ENCODE peak calls at places on chromosomes 5 and 9, in ten cellular contexts. H is esophagus squamous epithelium, O is endothelial cell of umbilical vein, B is HepG2, M is uterus, U is right lobe of liver, Y is ovary, A is transverse colon, Z is adrenal gland, D is HCT116. L is an unnamed sample.

GRCh38 chr5:32562056-32562455 is 23.3 kb upstream of the SUB1 start:
- DNase-seq in H (no peak), O (no peak), B (no peak), M (no peak), U (no peak), Y (no peak), A (no peak), Z (no peak), D (no peak), L (no peak)

GRCh38 chr5:32498484-32498883 is 53.9 kb upstream of the ZFR start:
- DNase-seq in H (no peak), O (no peak), B (no peak), M (no peak), U (no peak), Y (no peak), A (no peak), Z (no peak), D (no peak), L (no peak)

GRCh38 chr5:76547242-76547890 is 75.8 kb downstream of the F2RL2 start:
- DNase-seq in H (no peak), O (no peak), B (no peak), M (no peak), U (no peak), Y (no peak), A (no peak), Z (no peak), D (no peak), L (no peak)

GRCh38 chr9:77841739-77842386 is 189.7 kb downstream of the GNAQ start:
- DNase-seq in H (no peak), O (peak), B (no peak), M (no peak), U (no peak), Y (no peak), A (no peak), Z (no peak), D (no peak), L (no peak)

GRCh38 chr9:127506117-127506813 is 55.0 kb downstream of the LRSAM1 start:
- DNase-seq in H (no peak), O (no peak), B (no peak), M (no peak), U (no peak), Y (no peak), A (no peak), Z (no peak), D (no peak), L (no peak)

GRCh38 chr5:176631383-176631970 is 1.0 kb downstream of the EIF4E1B start:
- DNase-seq in H (no peak), O (no peak), B (no peak), M (no peak), U (no peak), Y (no peak), A (no peak), Z (no peak), D (no peak), L (no peak)

GRCh38 chr9:90915693-90916092 is 114.1 kb downstream of the SYK start:
- DNase-seq in H (no peak), O (no peak), B (no peak), M (peak), U (no peak), Y (no peak), A (peak), Z (no peak), D (no peak), L (peak)

GRCh38 chr9:94920439-94920951 is 194.0 kb downstream of the AOPEP start:
- DNase-seq in H (no peak), O (no peak), B (no peak), M (peak), U (no peak), Y (peak), A (peak), Z (peak), D (no peak), L (peak)

GRCh38 chr9:93268551-93269314 is 84.8 kb downstream of the WNK2 start:
- DNase-seq in H (no peak), O (no peak), B (no peak), M (no peak), U (no peak), Y (peak), A (peak), Z (peak), D (no peak), L (no peak)

GRCh38 chr9:135990468-135991429 is 29.6 kb upstream of the UBAC1 start:
- DNase-seq in H (peak), O (peak), B (peak), M (peak), U (no peak), Y (peak), A (peak), Z (no peak), D (peak), L (peak)

GRCh38 chr5:88660947-88661869 is 221.8 kb downstream of the MEF2C start:
- DNase-seq in H (no peak), O (peak), B (no peak), M (peak), U (peak), Y (peak), A (peak), Z (peak), D (peak), L (peak)

GRCh38 chr9:127225747-127226646 is 38.6 kb upstream of the GARNL3 start:
- DNase-seq in H (no peak), O (no peak), B (no peak), M (peak), U (no peak), Y (peak), A (no peak), Z (peak), D (no peak), L (peak)

GRCh38 chr9:73583590-73583989 is 431.9 kb downstream of the ANXA1 start:
- DNase-seq in H (no peak), O (no peak), B (no peak), M (no peak), U (no peak), Y (no peak), A (no peak), Z (no peak), D (no peak), L (no peak)

GRCh38 chr9:35756275-35756742 is 2.2 kb upstream of the MSMP start:
- DNase-seq in H (no peak), O (no peak), B (no peak), M (no peak), U (peak), Y (peak), A (peak), Z (peak), D (peak), L (no peak)

GRCh38 chr5:40603378-40603777 is 76.3 kb upstream of the PTGER4 start:
- DNase-seq in H (no peak), O (peak), B (no peak), M (no peak), U (no peak), Y (no peak), A (no peak), Z (no peak), D (no peak), L (no peak)

GRCh38 chr5:147055850-147056523 is 177.4 kb upstream of the PPP2R2B start:
- DNase-seq in H (no peak), O (no peak), B (no peak), M (no peak), U (no peak), Y (no peak), A (no peak), Z (peak), D (no peak), L (no peak)

GRCh38 chr5:135245521-135246499 is 153.2 kb downstream of the MACROH2A1 start:
- DNase-seq in H (no peak), O (peak), B (no peak), M (peak), U (no peak), Y (no peak), A (no peak), Z (peak), D (no peak), L (no peak)

GRCh38 chr5:140966293-140967225 is at the start of gene PCDHAC2:
- DNase-seq in H (no peak), O (peak), B (no peak), M (peak), U (peak), Y (peak), A (no peak), Z (peak), D (peak), L (peak)

GRCh38 chr9:88766778-88767503 is 224.3 kb upstream of the S1PR3 start:
- DNase-seq in H (no peak), O (no peak), B (no peak), M (no peak), U (no peak), Y (no peak), A (no peak), Z (no peak), D (no peak), L (no peak)

GRCh38 chr9:125785187-125785840 is 38.1 kb downstream of the PBX3 start:
- DNase-seq in H (no peak), O (peak), B (peak), M (no peak), U (no peak), Y (no peak), A (no peak), Z (no peak), D (no peak), L (no peak)

GRCh38 chr5:55624841-55625602 is 87.1 kb downstream of the SLC38A9 start:
- DNase-seq in H (no peak), O (no peak), B (no peak), M (no peak), U (no peak), Y (no peak), A (no peak), Z (no peak), D (no peak), L (no peak)

GRCh38 chr9:110528645-110529044 is 50.9 kb downstream of the SVEP1 start:
- DNase-seq in H (no peak), O (no peak), B (no peak), M (no peak), U (no peak), Y (no peak), A (no peak), Z (no peak), D (no peak), L (no peak)

GRCh38 chr9:77403244-77403643 is 225.9 kb downstream of the VPS13A start:
- DNase-seq in H (no peak), O (no peak), B (no peak), M (no peak), U (no peak), Y (no peak), A (no peak), Z (no peak), D (no peak), L (no peak)

GRCh38 chr9:16343249-16344237 is 526.9 kb downstream of the BNC2 start:
- DNase-seq in H (no peak), O (no peak), B (no peak), M (no peak), U (no peak), Y (peak), A (no peak), Z (no peak), D (no peak), L (no peak)

GRCh38 chr5:172740483-172741205 is 30.4 kb downstream of the DUSP1 start:
- DNase-seq in H (no peak), O (no peak), B (no peak), M (peak), U (no peak), Y (peak), A (peak), Z (peak), D (no peak), L (peak)

GRCh38 chr5:77308154-77308960 is 97.9 kb downstream of the PDE8B start:
- DNase-seq in H (no peak), O (no peak), B (no peak), M (no peak), U (no peak), Y (no peak), A (no peak), Z (no peak), D (no peak), L (no peak)

GRCh38 chr5:151107738-151108520 is 27.1 kb upstream of the TNIP1 start:
- DNase-seq in H (no peak), O (no peak), B (no peak), M (no peak), U (peak), Y (no peak), A (peak), Z (no peak), D (no peak), L (no peak)

GRCh38 chr9:34510032-34510431 is 12.8 kb downstream of the ENHO start:
- DNase-seq in H (no peak), O (no peak), B (no peak), M (no peak), U (no peak), Y (no peak), A (no peak), Z (peak), D (no peak), L (no peak)

GRCh38 chr5:160496784-160497183 is 75.1 kb downstream of the PTTG1 start:
- DNase-seq in H (no peak), O (no peak), B (no peak), M (no peak), U (no peak), Y (no peak), A (no peak), Z (no peak), D (no peak), L (no peak)

GRCh38 chr9:27118916-27119315 is 9.9 kb downstream of the TEK start:
- DNase-seq in H (no peak), O (peak), B (no peak), M (no peak), U (no peak), Y (no peak), A (no peak), Z (no peak), D (no peak), L (no peak)

GRCh38 chr5:67659288-67659687 is 462.7 kb upstream of the CD180 start:
- DNase-seq in H (no peak), O (no peak), B (no peak), M (no peak), U (no peak), Y (no peak), A (no peak), Z (no peak), D (no peak), L (no peak)

GRCh38 chr5:109345699-109346098 is 64.1 kb downstream of the PJA2 start:
- DNase-seq in H (no peak), O (no peak), B (no peak), M (no peak), U (no peak), Y (no peak), A (no peak), Z (no peak), D (no peak), L (no peak)

GRCh38 chr5:168528521-168529360 is at the start of gene FBLL1:
- DNase-seq in H (no peak), O (peak), B (peak), M (no peak), U (no peak), Y (peak), A (no peak), Z (peak), D (no peak), L (no peak)

DNA sequence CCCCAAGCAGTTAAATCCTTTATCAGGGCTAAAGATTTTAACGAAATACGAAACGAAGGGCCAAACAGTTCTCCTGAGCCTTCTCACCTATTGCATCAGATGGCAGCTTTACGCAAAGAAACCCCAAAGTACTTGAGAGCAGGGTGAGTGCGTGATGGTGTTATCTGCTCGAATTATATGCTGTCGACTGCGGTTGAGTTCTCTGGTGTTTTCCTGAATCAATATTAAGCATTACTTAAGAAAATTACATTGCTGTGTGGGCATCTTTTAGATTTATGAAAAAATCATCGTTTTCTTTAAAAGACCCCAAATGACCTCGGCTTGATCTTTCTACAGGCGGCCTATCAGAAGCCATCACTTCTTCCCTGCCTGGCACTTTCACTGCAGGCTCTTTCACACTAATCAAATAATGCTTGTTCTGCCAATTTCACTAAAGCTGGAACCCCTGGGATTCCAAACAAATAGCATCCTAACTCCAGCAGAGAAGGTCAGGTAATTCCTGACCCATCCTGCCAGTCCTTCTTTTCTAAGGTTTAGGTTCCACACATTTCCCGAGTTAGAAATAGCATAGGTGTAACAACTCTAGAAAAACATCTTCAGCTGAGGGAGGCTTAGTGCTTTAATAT is 1.7 kb downstream of the UBE2QL1 start:
- DNase-seq in H (no peak), O (no peak), B (no peak), M (no peak), U (no peak), Y (no peak), A (no peak), Z (no peak), D (no peak), L (no peak)
- TF ChIP-seq POLR2A in H (no peak), O (no peak), B (no peak), M (no peak), U (no peak), Y (no peak), A (no peak), Z (no peak), D (no peak), L (no peak)

DNA sequence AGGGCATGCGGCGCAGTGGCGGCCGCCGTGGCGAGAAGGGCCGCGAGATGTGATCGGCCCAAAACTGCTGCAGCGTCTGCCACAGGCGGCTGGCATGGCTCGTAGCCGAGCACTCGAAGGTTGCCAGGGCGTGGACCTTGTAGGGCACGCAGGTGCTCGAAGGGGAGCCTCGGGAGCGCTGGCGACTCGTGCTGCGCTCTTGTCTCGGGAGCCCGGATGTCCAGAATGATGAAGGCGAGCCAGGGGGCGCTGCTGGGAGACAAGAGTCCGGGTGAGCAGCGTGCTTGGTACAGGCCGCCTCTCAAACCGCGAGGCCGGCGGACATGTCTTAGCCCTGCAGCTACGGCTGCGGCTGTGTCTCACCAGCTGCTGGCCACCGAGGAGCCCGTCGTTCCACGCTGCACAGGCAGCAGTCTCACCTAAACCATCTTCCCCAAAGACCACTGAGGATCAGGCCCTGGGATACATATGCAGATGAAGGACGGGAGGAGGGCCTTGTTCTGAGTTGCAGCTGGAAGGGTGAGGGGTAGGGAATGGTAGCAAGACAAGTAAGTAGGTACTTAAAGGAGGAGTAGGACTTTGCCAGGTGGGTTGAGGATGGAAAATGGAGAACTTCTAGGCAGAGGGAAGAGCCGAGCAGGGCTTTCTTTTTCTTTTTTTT is 1.7 kb downstream of the CBY3 start:
- DNase-seq in H (peak), O (peak), B (no peak), M (peak), U (peak), Y (peak), A (peak), Z (peak), D (no peak), L (no peak)
- TF ChIP-seq POLR2A in H (no peak), O (no peak), B (no peak), M (no peak), U (no peak), Y (no peak), A (no peak), Z (no peak), D (no peak), L (no peak)

GRCh38 chr5:132294728-132295504 is 722 bp downstream of the SLC22A4 start:
- DNase-seq in H (peak), O (peak), B (no peak), M (peak), U (peak), Y (peak), A (peak), Z (peak), D (peak), L (peak)
- TF ChIP-seq POLR2A in H (no peak), O (peak), B (no peak), M (peak), U (peak), Y (no peak), A (peak), Z (peak), D (no peak), L (peak)

DNA sequence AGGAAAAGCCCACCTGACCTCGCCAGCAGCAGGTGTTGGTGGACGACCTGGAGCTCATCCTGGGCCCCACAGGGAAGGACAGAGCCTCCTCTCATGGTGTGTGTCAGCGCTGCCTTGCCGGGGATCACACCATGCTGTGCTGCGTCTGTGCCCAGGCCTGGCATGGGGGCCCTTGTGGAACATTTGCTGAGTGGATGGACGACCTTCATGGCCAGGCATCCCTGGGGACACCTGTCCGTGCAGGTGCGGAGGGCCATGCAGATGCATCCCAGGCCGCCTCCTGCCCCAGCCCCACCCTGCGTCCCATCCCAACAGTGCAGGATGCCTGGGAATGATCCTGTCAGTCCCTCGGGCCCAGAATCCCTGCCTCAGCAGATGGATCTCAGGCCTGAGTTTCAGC is 73.8 kb downstream of the NEK6 start:
- DNase-seq in H (no peak), O (no peak), B (no peak), M (no peak), U (no peak), Y (no peak), A (no peak), Z (no peak), D (no peak), L (no peak)
- TF ChIP-seq POLR2A in H (no peak), O (peak), B (no peak), M (no peak), U (no peak), Y (no peak), A (no peak), Z (no peak), D (no peak), L (no peak)